ENCODE peak calls at places on chromosomes 11 and 22, in eight cellular contexts. L is adipocyte, U is GM23248, J is neural progenitor cell, C is mesenchymal stem cell, T is PC-3, M is H9, A is kidney. W is an unnamed sample.

GRCh38 chr22:42428025-42428424 is 4.2 kb downstream of the NFAM1 start:
- DNase-seq in L (no peak), U (no peak), J (no peak), C (no peak), T (no peak), M (no peak), A (no peak), W (no peak)

GRCh38 chr11:2527621-2528291 is 82.9 kb downstream of the KCNQ1 start:
- DNase-seq in L (no peak), U (no peak), J (no peak), C (no peak), T (no peak), M (no peak), A (peak), W (no peak)

GRCh38 chr11:75588067-75588481 is 26.0 kb downstream of the SERPINH1 start:
- DNase-seq in L (no peak), U (no peak), J (no peak), C (no peak), T (no peak), M (no peak), A (no peak), W (no peak)

GRCh38 chr11:118791961-118792578 is 1.1 kb upstream of the DDX6 start:
- DNase-seq in L (no peak), U (peak), J (peak), C (no peak), T (peak), M (peak), A (peak), W (peak)

GRCh38 chr11:67301951-67302516 is 1.3 kb upstream of the SSH3 start:
- DNase-seq in L (no peak), U (peak), J (peak), C (peak), T (peak), M (peak), A (peak), W (no peak)

GRCh38 chr11:78666675-78667129 is 92.0 kb upstream of the NARS2 start:
- DNase-seq in L (peak), U (peak), J (no peak), C (no peak), T (no peak), M (no peak), A (no peak), W (no peak)

GRCh38 chr11:66981976-66982578 is 7.0 kb downstream of the C11orf86 start:
- DNase-seq in L (peak), U (peak), J (no peak), C (peak), T (peak), M (no peak), A (peak), W (peak)

GRCh38 chr11:20729597-20730095 is 60.3 kb downstream of the NELL1 start:
- DNase-seq in L (no peak), U (no peak), J (no peak), C (no peak), T (no peak), M (no peak), A (no peak), W (no peak)

GRCh38 chr11:78782725-78783124 is 208.1 kb upstream of the NARS2 start:
- DNase-seq in L (peak), U (no peak), J (no peak), C (peak), T (no peak), M (no peak), A (no peak), W (no peak)

GRCh38 chr11:115965754-115966504 is 461.7 kb upstream of the CADM1 start:
- DNase-seq in L (no peak), U (no peak), J (no peak), C (peak), T (no peak), M (no peak), A (no peak), W (no peak)

GRCh38 chr11:36376888-36377758 is 81.0 kb downstream of the PRR5L start:
- DNase-seq in L (peak), U (peak), J (peak), C (peak), T (no peak), M (peak), A (peak), W (peak)

DNA sequence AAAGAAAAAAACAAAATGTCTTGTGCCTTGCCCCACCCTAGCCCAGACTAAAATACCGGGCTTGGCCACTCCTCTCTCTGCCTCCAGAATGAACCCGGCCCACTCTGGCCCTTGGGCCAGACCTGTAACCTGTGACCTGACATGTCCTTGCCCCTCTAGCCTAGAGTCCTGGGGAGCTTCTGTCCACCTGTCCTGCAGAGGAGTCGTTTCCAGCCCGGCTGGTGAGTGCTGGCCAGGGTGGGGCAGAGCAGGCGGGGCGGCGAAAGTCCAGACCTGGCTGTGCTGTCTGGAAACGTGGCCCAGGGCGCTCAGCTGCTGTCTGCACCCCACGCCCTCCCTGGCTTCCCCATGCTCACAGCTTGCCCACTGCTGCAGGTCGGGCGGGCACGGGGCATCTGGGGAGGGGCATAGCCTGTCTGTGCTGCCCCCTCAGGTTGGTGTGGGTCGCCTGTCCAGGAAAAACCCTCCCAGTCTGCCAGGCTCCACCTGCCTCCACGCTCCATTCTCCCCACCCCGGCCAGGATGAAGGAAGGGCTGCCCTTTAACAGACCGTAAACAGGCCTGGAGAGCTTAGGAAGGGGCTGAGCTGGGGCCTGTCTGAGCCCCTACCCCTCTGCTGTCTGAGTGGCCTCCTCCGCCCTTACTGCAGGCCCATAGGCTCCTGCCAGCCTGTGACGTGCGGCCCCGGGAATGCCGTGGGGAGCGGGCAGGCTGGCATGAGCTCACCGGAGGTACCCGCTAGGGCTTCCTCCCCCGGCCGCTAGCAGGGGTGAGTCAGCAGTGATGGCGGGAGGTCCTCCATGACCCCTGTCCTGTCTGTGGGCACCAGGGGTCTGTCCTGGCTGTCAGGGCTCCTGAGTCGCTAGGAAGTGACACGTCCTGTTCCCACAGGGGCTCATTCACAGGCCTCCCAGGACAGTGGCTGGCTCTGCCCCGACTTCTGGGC is 1.9 kb downstream of the CD151 start:
- DNase-seq in L (peak), U (peak), J (no peak), C (peak), T (peak), M (peak), A (peak), W (no peak)
- H3K9ac ChIP-seq in L (peak), U (peak), J (no peak), C (peak), T (peak), M (no peak), A (no peak), W (no peak)

GRCh38 chr11:69868871-69869270 is 49.7 kb upstream of the FGF3 start:
- DNase-seq in L (no peak), U (no peak), J (no peak), C (no peak), T (no peak), M (no peak), A (peak), W (no peak)
- H3K9ac ChIP-seq in L (no peak), U (no peak), J (no peak), C (no peak), T (no peak), M (no peak), A (no peak), W (no peak)

GRCh38 chr22:19878461-19879247 is 24.0 kb upstream of the GNB1L start:
- DNase-seq in L (peak), U (peak), J (no peak), C (no peak), T (no peak), M (no peak), A (peak), W (no peak)

GRCh38 chr22:19879248-19879575 is 24.5 kb upstream of the GNB1L start:
- DNase-seq in L (no peak), U (no peak), J (no peak), C (no peak), T (no peak), M (peak), A (peak), W (no peak)

GRCh38 chr22:19876314-19876940 is 21.8 kb upstream of the GNB1L start:
- DNase-seq in L (no peak), U (no peak), J (no peak), C (no peak), T (no peak), M (no peak), A (peak), W (no peak)

GRCh38 chr22:19876941-19877625 is 22.4 kb upstream of the GNB1L start:
- DNase-seq in L (no peak), U (no peak), J (no peak), C (no peak), T (no peak), M (no peak), A (peak), W (no peak)

DNA sequence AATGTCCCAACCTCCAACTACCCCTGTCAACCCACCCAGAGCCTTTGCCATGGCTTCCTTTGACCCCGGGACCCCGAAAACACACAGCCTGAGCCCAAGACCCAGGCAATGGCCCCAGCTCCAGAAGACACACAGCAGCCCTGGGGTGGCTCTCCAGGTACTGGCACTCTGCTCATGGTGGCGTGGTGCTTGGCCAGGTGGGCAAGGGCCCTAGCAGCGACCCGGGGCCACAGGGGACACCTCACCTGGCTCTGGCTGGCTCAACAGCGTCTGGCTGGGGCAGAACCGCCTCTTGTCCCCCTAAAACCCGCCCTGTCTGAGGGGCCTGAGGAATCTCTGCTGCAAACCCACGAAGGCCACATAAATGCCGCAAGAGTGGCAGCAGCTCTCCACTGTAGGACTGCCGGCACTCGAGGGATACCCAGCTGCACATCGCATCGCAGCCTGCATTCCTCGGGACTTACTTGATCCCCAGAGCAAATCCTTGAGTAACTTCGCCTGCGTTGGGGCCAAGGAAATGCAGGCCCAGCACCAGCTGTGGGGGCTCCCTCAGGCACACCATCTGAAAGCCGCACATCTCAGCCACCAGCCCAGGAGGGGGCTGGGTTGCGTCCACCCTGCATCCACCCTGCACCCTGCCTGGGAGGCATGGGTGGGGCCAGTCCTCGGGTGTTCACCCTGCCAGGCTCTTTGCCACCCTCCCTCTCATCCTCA is 23.1 kb upstream of the GNB1L start:
- DNase-seq in L (peak), U (no peak), J (peak), C (peak), T (no peak), M (no peak), A (peak), W (no peak)
- H3K9ac ChIP-seq in L (peak), U (no peak), J (no peak), C (no peak), T (no peak), M (no peak), A (no peak), W (no peak)

GRCh38 chr22:32804036-32804435 is 2.5 kb downstream of the TIMP3 start:
- DNase-seq in L (peak), U (peak), J (no peak), C (no peak), T (no peak), M (no peak), A (no peak), W (no peak)
- H3K9ac ChIP-seq in L (peak), U (peak), J (no peak), C (peak), T (no peak), M (no peak), A (peak), W (no peak)

GRCh38 chr22:30828187-30829155 is 133.8 kb downstream of the OSBP2 start:
- DNase-seq in L (no peak), U (no peak), J (no peak), C (no peak), T (no peak), M (no peak), A (no peak), W (no peak)

GRCh38 chr22:30830907-30831306 is 136.2 kb downstream of the OSBP2 start:
- DNase-seq in L (peak), U (peak), J (no peak), C (no peak), T (peak), M (no peak), A (no peak), W (no peak)

GRCh38 chr22:30827646-30828045 is 133.0 kb downstream of the OSBP2 start:
- DNase-seq in L (no peak), U (no peak), J (no peak), C (no peak), T (no peak), M (no peak), A (peak), W (no peak)

GRCh38 chr22:30832407-30832987 is 136.1 kb downstream of the MORC2 start:
- DNase-seq in L (no peak), U (no peak), J (no peak), C (no peak), T (no peak), M (no peak), A (no peak), W (no peak)

DNA sequence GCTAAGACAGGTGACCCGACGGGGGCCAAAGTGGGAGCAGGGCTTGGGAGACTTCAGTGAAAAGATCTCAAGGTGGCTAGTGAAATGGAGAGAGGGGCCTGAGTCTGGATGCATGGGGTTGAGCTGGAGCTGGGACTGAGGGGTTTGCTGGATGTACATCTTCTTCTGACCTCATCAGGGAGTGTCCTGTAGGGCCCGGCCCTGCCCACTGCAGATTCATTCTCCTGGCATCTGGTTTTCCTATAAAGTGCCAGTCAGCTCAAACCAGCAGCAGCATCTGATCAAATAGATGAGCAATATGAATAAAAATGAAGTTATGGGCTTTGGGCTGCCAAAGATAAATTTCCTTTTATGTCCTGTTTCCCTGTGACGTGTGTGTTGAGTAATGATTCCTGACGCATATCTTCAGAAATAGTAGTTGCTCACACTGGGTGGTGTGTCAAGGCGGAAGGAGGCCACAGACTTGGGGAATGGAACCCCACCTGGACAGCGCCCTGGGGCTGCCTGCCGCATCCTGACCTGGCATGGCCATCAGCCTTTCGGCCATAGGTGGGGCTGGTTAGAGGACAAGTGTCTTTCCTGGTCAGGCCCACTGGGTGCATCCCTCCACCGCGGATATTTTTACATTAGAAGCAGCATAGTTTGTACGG is 135.4 kb downstream of the OSBP2 start:
- DNase-seq in L (peak), U (peak), J (no peak), C (no peak), T (peak), M (no peak), A (no peak), W (no peak)
- H3K9ac ChIP-seq in L (peak), U (peak), J (no peak), C (peak), T (peak), M (no peak), A (no peak), W (no peak)

GRCh38 chr22:33851240-33851639 is 69.0 kb downstream of the LARGE1 start:
- DNase-seq in L (peak), U (peak), J (no peak), C (peak), T (peak), M (no peak), A (no peak), W (no peak)
- H3K9ac ChIP-seq in L (no peak), U (peak), J (no peak), C (no peak), T (no peak), M (peak), A (no peak), W (no peak)

DNA sequence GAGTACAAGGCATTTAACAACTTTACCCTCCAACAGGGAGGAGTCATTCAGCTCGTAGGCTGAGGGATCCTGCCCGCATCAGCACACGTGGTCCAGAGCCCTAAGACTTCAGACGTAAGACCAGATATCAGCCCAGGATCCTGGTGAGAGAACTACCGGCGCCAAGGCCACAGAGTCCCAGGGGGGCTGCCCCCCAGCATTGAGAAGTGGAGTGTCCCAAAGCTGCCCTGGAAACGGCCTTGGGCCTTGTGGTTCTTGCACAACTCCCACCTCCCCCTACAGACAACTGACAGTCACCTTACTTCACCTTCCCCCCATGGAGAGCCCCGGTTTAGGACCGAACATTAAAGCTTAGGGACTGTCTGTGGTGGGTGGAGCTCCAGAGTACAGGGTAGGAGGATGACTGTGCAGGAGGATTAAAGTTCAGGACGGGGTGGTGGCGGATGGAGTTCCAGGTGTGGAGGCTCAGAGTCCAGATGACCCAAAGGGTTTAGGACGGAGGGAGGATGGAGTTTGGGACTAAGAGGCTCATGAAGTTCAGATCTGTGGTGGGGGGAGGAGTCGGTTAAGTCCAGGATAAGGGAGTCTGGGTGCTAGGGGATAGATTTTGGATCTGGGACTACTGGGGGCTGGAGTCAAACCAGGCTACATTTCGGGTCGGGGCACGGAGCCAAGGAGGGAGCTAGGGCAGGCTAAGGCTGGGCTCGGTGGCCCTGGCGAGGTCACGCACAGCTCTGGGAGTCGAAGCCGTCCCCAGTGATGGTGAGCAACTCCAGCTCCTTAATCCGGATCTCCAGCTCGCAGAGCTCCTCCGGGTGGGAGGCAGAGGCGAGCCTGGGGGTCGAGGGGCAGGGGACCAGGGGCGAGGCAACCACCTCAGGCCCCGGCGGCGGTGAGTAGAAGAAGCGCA is 856 bp downstream of the C11orf91 start:
- DNase-seq in L (no peak), U (peak), J (no peak), C (no peak), T (no peak), M (no peak), A (peak), W (no peak)
- H3K9ac ChIP-seq in L (peak), U (peak), J (no peak), C (peak), T (peak), M (no peak), A (no peak), W (no peak)

GRCh38 chr11:95375881-95376280 is 144.9 kb upstream of the SESN3 start:
- DNase-seq in L (peak), U (peak), J (no peak), C (peak), T (no peak), M (no peak), A (no peak), W (no peak)

GRCh38 chr11:95371147-95371546 is 140.1 kb upstream of the SESN3 start:
- DNase-seq in L (no peak), U (no peak), J (no peak), C (no peak), T (no peak), M (no peak), A (no peak), W (no peak)

GRCh38 chr11:95373241-95373640 is 142.2 kb upstream of the SESN3 start:
- DNase-seq in L (no peak), U (no peak), J (no peak), C (no peak), T (no peak), M (no peak), A (no peak), W (no peak)

GRCh38 chr11:95375451-95375850 is 144.4 kb upstream of the SESN3 start:
- DNase-seq in L (no peak), U (peak), J (no peak), C (no peak), T (no peak), M (no peak), A (no peak), W (no peak)

GRCh38 chr11:95372097-95372656 is 141.2 kb upstream of the SESN3 start:
- DNase-seq in L (no peak), U (no peak), J (no peak), C (no peak), T (no peak), M (no peak), A (no peak), W (no peak)
- H3K9ac ChIP-seq in L (no peak), U (no peak), J (no peak), C (no peak), T (no peak), M (no peak), A (no peak), W (no peak)

DNA sequence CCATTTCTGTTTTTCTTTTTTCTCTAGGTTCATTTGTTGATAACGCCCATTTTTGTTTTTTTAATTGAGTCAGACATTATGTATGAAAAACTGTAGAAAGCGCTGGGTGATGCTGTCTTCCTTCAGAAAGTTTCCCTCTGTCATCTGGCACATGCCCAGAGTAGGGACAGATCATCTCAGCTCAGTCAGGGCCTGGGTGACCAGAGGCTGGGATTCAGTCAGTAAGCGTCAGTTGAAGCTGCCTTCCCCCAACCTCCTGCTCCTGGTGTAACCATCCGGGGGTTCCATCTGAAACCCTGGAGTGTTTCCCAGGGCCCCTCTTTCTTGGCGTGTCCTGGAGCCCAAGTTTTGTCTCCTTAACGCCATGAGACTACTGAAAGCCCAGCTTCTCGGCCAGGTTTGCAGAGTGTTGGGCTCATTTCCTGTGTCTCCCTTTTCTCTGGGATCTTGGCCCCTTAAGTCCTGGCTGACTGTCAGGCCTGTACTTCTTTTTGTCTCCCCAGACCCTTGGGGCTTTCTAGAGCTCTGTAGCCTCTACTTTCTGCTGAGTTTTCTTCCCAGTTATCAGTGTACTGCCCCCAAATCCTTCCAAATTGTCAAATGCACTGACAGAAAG is 10.7 kb downstream of the PPFIA1 start:
- DNase-seq in L (peak), U (peak), J (no peak), C (no peak), T (no peak), M (no peak), A (peak), W (no peak)
- H3K9ac ChIP-seq in L (peak), U (peak), J (no peak), C (peak), T (no peak), M (no peak), A (no peak), W (no peak)

W was measured in MM.1S.